ENCODE peak calls at places on chromosomes 11 and 22, in seven cellular contexts. One of them, this sample, is unnamed.

GRCh38 chr11:119895981-119896380 is 167.0 kb upstream of the NECTIN1 start:
- ATAC-seq in left lung: no peak
- ATAC-seq in gastrocnemius medialis: no peak
- ATAC-seq in heart right ventricle: no peak
- ATAC-seq in CD8-positive, alpha-beta T cell: no peak
- ATAC-seq in Panc1: no peak
- ATAC-seq in body of pancreas: no peak
- ATAC-seq in this sample: no peak

GRCh38 chr11:10005955-10006525 is 288.0 kb downstream of the SBF2 start:
- ATAC-seq in left lung: peak
- ATAC-seq in gastrocnemius medialis: no peak
- ATAC-seq in heart right ventricle: no peak
- ATAC-seq in CD8-positive, alpha-beta T cell: no peak
- ATAC-seq in Panc1: peak
- ATAC-seq in body of pancreas: no peak
- ATAC-seq in this sample: no peak

GRCh38 chr11:73314121-73314948 is 6.3 kb downstream of the ARHGEF17 start:
- ATAC-seq in left lung: peak
- ATAC-seq in gastrocnemius medialis: peak
- ATAC-seq in heart right ventricle: peak
- ATAC-seq in CD8-positive, alpha-beta T cell: no peak
- ATAC-seq in Panc1: peak
- ATAC-seq in body of pancreas: peak
- ATAC-seq in this sample: peak

GRCh38 chr11:123183391-123184099 is 11.5 kb downstream of the CLMP start:
- ATAC-seq in left lung: no peak
- ATAC-seq in gastrocnemius medialis: no peak
- ATAC-seq in heart right ventricle: no peak
- ATAC-seq in CD8-positive, alpha-beta T cell: no peak
- ATAC-seq in Panc1: no peak
- ATAC-seq in body of pancreas: no peak
- ATAC-seq in this sample: no peak

GRCh38 chr11:73528420-73528819 is 69.5 kb downstream of the FAM168A start:
- ATAC-seq in left lung: peak
- ATAC-seq in gastrocnemius medialis: no peak
- ATAC-seq in heart right ventricle: peak
- ATAC-seq in CD8-positive, alpha-beta T cell: no peak
- ATAC-seq in Panc1: no peak
- ATAC-seq in body of pancreas: peak
- ATAC-seq in this sample: no peak

GRCh38 chr11:69949327-69949726 is 128.8 kb upstream of the ANO1 start:
- ATAC-seq in left lung: peak
- ATAC-seq in gastrocnemius medialis: no peak
- ATAC-seq in heart right ventricle: peak
- ATAC-seq in CD8-positive, alpha-beta T cell: no peak
- ATAC-seq in Panc1: peak
- ATAC-seq in body of pancreas: peak
- ATAC-seq in this sample: no peak

GRCh38 chr11:115042002-115042401 is 363.7 kb downstream of the NXPE2 start:
- ATAC-seq in left lung: no peak
- ATAC-seq in gastrocnemius medialis: no peak
- ATAC-seq in heart right ventricle: peak
- ATAC-seq in CD8-positive, alpha-beta T cell: no peak
- ATAC-seq in Panc1: no peak
- ATAC-seq in body of pancreas: no peak
- ATAC-seq in this sample: no peak

GRCh38 chr22:38482662-38483308 is 14.9 kb downstream of the KDELR3 start:
- ATAC-seq in left lung: no peak
- ATAC-seq in gastrocnemius medialis: no peak
- ATAC-seq in heart right ventricle: no peak
- ATAC-seq in CD8-positive, alpha-beta T cell: no peak
- ATAC-seq in Panc1: no peak
- ATAC-seq in body of pancreas: no peak
- ATAC-seq in this sample: no peak

GRCh38 chr11:72668645-72669347 is 5.4 kb downstream of the PDE2A start:
- ATAC-seq in left lung: no peak
- ATAC-seq in gastrocnemius medialis: no peak
- ATAC-seq in heart right ventricle: no peak
- ATAC-seq in CD8-positive, alpha-beta T cell: no peak
- ATAC-seq in Panc1: peak
- ATAC-seq in body of pancreas: no peak
- ATAC-seq in this sample: no peak

GRCh38 chr22:36377022-36377631 is 10.6 kb downstream of the MYH9 start:
- ATAC-seq in left lung: no peak
- ATAC-seq in gastrocnemius medialis: peak
- ATAC-seq in heart right ventricle: peak
- ATAC-seq in CD8-positive, alpha-beta T cell: peak
- ATAC-seq in Panc1: no peak
- ATAC-seq in body of pancreas: no peak
- ATAC-seq in this sample: no peak

GRCh38 chr11:123357353-123357989 is 72.6 kb upstream of the GRAMD1B start:
- ATAC-seq in left lung: no peak
- ATAC-seq in gastrocnemius medialis: no peak
- ATAC-seq in heart right ventricle: no peak
- ATAC-seq in CD8-positive, alpha-beta T cell: no peak
- ATAC-seq in Panc1: peak
- ATAC-seq in body of pancreas: no peak
- ATAC-seq in this sample: no peak

GRCh38 chr11:19849947-19850593 is 137.4 kb downstream of the NAV2 start:
- ATAC-seq in left lung: no peak
- ATAC-seq in gastrocnemius medialis: no peak
- ATAC-seq in heart right ventricle: no peak
- ATAC-seq in CD8-positive, alpha-beta T cell: no peak
- ATAC-seq in Panc1: no peak
- ATAC-seq in body of pancreas: no peak
- ATAC-seq in this sample: no peak

GRCh38 chr22:42974223-42974622 is 40.7 kb downstream of the PACSIN2 start:
- ATAC-seq in left lung: no peak
- ATAC-seq in gastrocnemius medialis: no peak
- ATAC-seq in heart right ventricle: no peak
- ATAC-seq in CD8-positive, alpha-beta T cell: no peak
- ATAC-seq in Panc1: no peak
- ATAC-seq in body of pancreas: no peak
- ATAC-seq in this sample: no peak

GRCh38 chr11:103325686-103326069 is 216.5 kb downstream of the DYNC2H1 start:
- ATAC-seq in left lung: no peak
- ATAC-seq in gastrocnemius medialis: no peak
- ATAC-seq in heart right ventricle: no peak
- ATAC-seq in CD8-positive, alpha-beta T cell: no peak
- ATAC-seq in Panc1: no peak
- ATAC-seq in body of pancreas: no peak
- ATAC-seq in this sample: no peak

GRCh38 chr22:45952151-45952550 is 24.8 kb downstream of the WNT7B start:
- ATAC-seq in left lung: no peak
- ATAC-seq in gastrocnemius medialis: no peak
- ATAC-seq in heart right ventricle: no peak
- ATAC-seq in CD8-positive, alpha-beta T cell: no peak
- ATAC-seq in Panc1: no peak
- ATAC-seq in body of pancreas: no peak
- ATAC-seq in this sample: no peak

DNA sequence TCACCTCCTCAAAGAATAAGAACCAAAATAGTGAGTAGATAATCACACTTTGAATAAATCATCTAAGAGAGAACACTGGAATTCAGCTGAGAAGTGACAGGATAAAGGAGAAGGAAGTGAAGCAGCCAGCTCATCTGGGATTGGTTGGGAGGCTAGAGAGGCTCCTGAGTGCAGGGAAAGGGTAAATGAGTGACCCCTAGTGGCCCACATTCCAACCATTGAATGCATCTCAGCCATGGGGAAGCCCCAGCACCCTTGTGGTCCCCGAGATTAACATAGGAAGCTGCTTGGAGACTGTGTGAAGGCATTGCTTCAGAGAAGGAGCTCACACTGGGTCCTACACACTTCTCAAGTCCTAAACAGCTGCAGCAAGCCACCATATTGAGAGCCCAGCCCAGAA is 82.3 kb downstream of the JRKL start:
- ATAC-seq in left lung: no peak
- ATAC-seq in gastrocnemius medialis: no peak
- ATAC-seq in heart right ventricle: no peak
- ATAC-seq in CD8-positive, alpha-beta T cell: no peak
- ATAC-seq in Panc1: no peak
- ATAC-seq in body of pancreas: no peak
- ATAC-seq in this sample: no peak
- TF ChIP-seq CTCF in left lung: no peak
- TF ChIP-seq CTCF in gastrocnemius medialis: no peak
- TF ChIP-seq CTCF in heart right ventricle: no peak
- TF ChIP-seq CTCF in CD8-positive, alpha-beta T cell: no peak
- TF ChIP-seq CTCF in Panc1: no peak
- TF ChIP-seq CTCF in body of pancreas: no peak
- TF ChIP-seq CTCF in this sample: no peak

GRCh38 chr11:65316311-65316978 is 1.8 kb downstream of the CDC42EP2 start:
- ATAC-seq in left lung: no peak
- ATAC-seq in gastrocnemius medialis: peak
- ATAC-seq in heart right ventricle: peak
- ATAC-seq in CD8-positive, alpha-beta T cell: no peak
- ATAC-seq in Panc1: no peak
- ATAC-seq in body of pancreas: no peak
- ATAC-seq in this sample: peak
- H3K4me3 ChIP-seq in left lung: peak
- H3K4me3 ChIP-seq in gastrocnemius medialis: peak
- H3K4me3 ChIP-seq in heart right ventricle: peak
- H3K4me3 ChIP-seq in CD8-positive, alpha-beta T cell: no peak
- H3K4me3 ChIP-seq in Panc1: peak
- H3K4me3 ChIP-seq in body of pancreas: no peak
- H3K4me3 ChIP-seq in this sample: peak

GRCh38 chr22:31820655-31821054 is 66.8 kb downstream of the DEPDC5 start:
- ATAC-seq in left lung: no peak
- ATAC-seq in gastrocnemius medialis: no peak
- ATAC-seq in heart right ventricle: no peak
- ATAC-seq in CD8-positive, alpha-beta T cell: no peak
- ATAC-seq in Panc1: no peak
- ATAC-seq in body of pancreas: no peak
- ATAC-seq in this sample: no peak

GRCh38 chr22:31821572-31821971 is 67.8 kb downstream of the DEPDC5 start:
- ATAC-seq in left lung: no peak
- ATAC-seq in gastrocnemius medialis: no peak
- ATAC-seq in heart right ventricle: no peak
- ATAC-seq in CD8-positive, alpha-beta T cell: no peak
- ATAC-seq in Panc1: no peak
- ATAC-seq in body of pancreas: no peak
- ATAC-seq in this sample: no peak

GRCh38 chr22:31816750-31817149 is 62.9 kb downstream of the DEPDC5 start:
- ATAC-seq in left lung: no peak
- ATAC-seq in gastrocnemius medialis: no peak
- ATAC-seq in heart right ventricle: no peak
- ATAC-seq in CD8-positive, alpha-beta T cell: no peak
- ATAC-seq in Panc1: no peak
- ATAC-seq in body of pancreas: no peak
- ATAC-seq in this sample: no peak

GRCh38 chr22:31822523-31822922 is 68.7 kb downstream of the DEPDC5 start:
- ATAC-seq in left lung: no peak
- ATAC-seq in gastrocnemius medialis: no peak
- ATAC-seq in heart right ventricle: no peak
- ATAC-seq in CD8-positive, alpha-beta T cell: no peak
- ATAC-seq in Panc1: no peak
- ATAC-seq in body of pancreas: no peak
- ATAC-seq in this sample: no peak

GRCh38 chr22:31818481-31819392 is 64.9 kb downstream of the DEPDC5 start:
- ATAC-seq in left lung: no peak
- ATAC-seq in gastrocnemius medialis: no peak
- ATAC-seq in heart right ventricle: no peak
- ATAC-seq in CD8-positive, alpha-beta T cell: no peak
- ATAC-seq in Panc1: no peak
- ATAC-seq in body of pancreas: no peak
- ATAC-seq in this sample: no peak
- TF ChIP-seq CTCF in left lung: no peak
- TF ChIP-seq CTCF in gastrocnemius medialis: no peak
- TF ChIP-seq CTCF in heart right ventricle: no peak
- TF ChIP-seq CTCF in CD8-positive, alpha-beta T cell: no peak
- TF ChIP-seq CTCF in Panc1: no peak
- TF ChIP-seq CTCF in body of pancreas: no peak
- TF ChIP-seq CTCF in this sample: no peak

GRCh38 chr11:111574373-111575230 is 27.6 kb upstream of the SIK2 start:
- ATAC-seq in left lung: peak
- ATAC-seq in gastrocnemius medialis: peak
- ATAC-seq in heart right ventricle: no peak
- ATAC-seq in CD8-positive, alpha-beta T cell: peak
- ATAC-seq in Panc1: peak
- ATAC-seq in body of pancreas: peak
- ATAC-seq in this sample: no peak
- H3K4me3 ChIP-seq in left lung: peak
- H3K4me3 ChIP-seq in gastrocnemius medialis: peak
- H3K4me3 ChIP-seq in heart right ventricle: peak
- H3K4me3 ChIP-seq in CD8-positive, alpha-beta T cell: no peak
- H3K4me3 ChIP-seq in Panc1: no peak
- H3K4me3 ChIP-seq in body of pancreas: no peak
- H3K4me3 ChIP-seq in this sample: no peak

GRCh38 chr11:65095974-65096806 is at the start of gene VPS51:
- ATAC-seq in left lung: peak
- ATAC-seq in gastrocnemius medialis: peak
- ATAC-seq in heart right ventricle: peak
- ATAC-seq in CD8-positive, alpha-beta T cell: peak
- ATAC-seq in Panc1: peak
- ATAC-seq in body of pancreas: peak
- ATAC-seq in this sample: peak
- TF ChIP-seq CTCF in left lung: no peak
- TF ChIP-seq CTCF in gastrocnemius medialis: no peak
- TF ChIP-seq CTCF in heart right ventricle: no peak
- TF ChIP-seq CTCF in CD8-positive, alpha-beta T cell: no peak
- TF ChIP-seq CTCF in Panc1: no peak
- TF ChIP-seq CTCF in body of pancreas: no peak
- TF ChIP-seq CTCF in this sample: no peak